ENCODE peak calls at places on chromosomes 12 and 14, in ten cellular contexts. E is left lung; V is activated CD4-positive, alpha-beta T cell treated with anti-CD3 and anti-CD28 coated beads for 36 hours; F is left colon; J is HCT116; P is stimulated activated naive B cell treated with anti-CD40 and anti-IgM and Interleukin-4, amounts not matched to agents 10 μg/mL and 1 μg/mL and 100 μg/mL, for 72 hours; C is activated naive CD8-positive, alpha-beta T cell treated with anti-CD3 and anti-CD28 coated beads, Interleukin-2, amount 10 ng/mL, durations not matched to agents 7 days and 5 days; H is CD4-positive, alpha-beta T cell; Y is aorta; L is upper lobe of left lung. X is an unnamed sample.

GRCh38 chr14:104732355-104732804 is 8.4 kb downstream of the ADSS1 start:
- ATAC-seq in H (no peak), V (no peak), E (peak; percentile 73), L (peak; percentile 60), C (no peak), F (peak; percentile 84), Y (peak; percentile 53), J (peak; percentile 39), P (no peak), X (no peak)

GRCh38 chr12:62959745-62960144 is 24.8 kb upstream of the PPM1H start:
- ATAC-seq in J (no peak), P (no peak), Y (no peak), H (no peak), V (no peak), L (no peak), F (no peak), E (no peak), C (no peak), X (no peak)

GRCh38 chr12:76952995-76953394 is 74.2 kb upstream of the CSRP2 start:
- ATAC-seq in L (no peak), J (peak; percentile 75), E (no peak), C (no peak), P (no peak), Y (no peak), V (no peak), F (no peak), H (no peak), X (no peak)

GRCh38 chr14:64734990-64735389 is 30.8 kb downstream of the PLEKHG3 start:
- ATAC-seq in V (no peak), F (no peak), E (peak; percentile 80), P (no peak), J (no peak), H (no peak), L (no peak), Y (no peak), C (no peak), X (no peak)

GRCh38 chr14:34227834-34228662 is 234.0 kb downstream of the SPTSSA start:
- ATAC-seq in P (peak; percentile 95), H (peak; percentile 49), Y (peak; percentile 91), V (peak; percentile 93), J (peak; percentile 99), L (peak; percentile 84), C (peak; percentile 78), E (peak; percentile 99), F (peak; percentile 80), X (peak; percentile 85)

GRCh38 chr14:60175255-60175902 is 10.2 kb upstream of the DHRS7 start:
- ATAC-seq in P (peak; percentile 57), Y (no peak), E (no peak), V (no peak), F (no peak), J (no peak), C (no peak), H (no peak), L (no peak), X (no peak)

GRCh38 chr14:51400142-51400541 is 160.1 kb downstream of the TMX1 start:
- ATAC-seq in H (no peak), C (no peak), J (no peak), P (no peak), L (no peak), F (no peak), E (no peak), V (no peak), Y (no peak), X (no peak)

GRCh38 chr12:107178776-107179175 is 85.4 kb upstream of the CRY1 start:
- ATAC-seq in Y (no peak), P (no peak), C (peak; percentile 99), J (no peak), L (no peak), E (no peak), H (peak; percentile 71), V (peak; percentile 26), F (no peak), X (no peak)

GRCh38 chr14:67444395-67444794 is 32.4 kb upstream of the PLEK2 start:
- ATAC-seq in E (no peak), J (no peak), V (no peak), F (peak; percentile 8), H (no peak), L (no peak), C (no peak), Y (no peak), P (no peak), X (no peak)

GRCh38 chr12:115511305-115511704 is 766.2 kb downstream of the MED13L start:
- ATAC-seq in F (no peak), H (no peak), E (no peak), L (no peak), V (no peak), C (no peak), J (no peak), P (no peak), Y (no peak), X (no peak)

GRCh38 chr12:10130042-10130441 is at the start of gene CLEC7A:
- ATAC-seq in F (no peak), V (peak; percentile 83), Y (no peak), E (peak; percentile 58), C (peak; percentile 54), L (no peak), P (peak; percentile 96), H (no peak), J (no peak), X (peak; percentile 94)

GRCh38 chr14:101064121-101064661 is 160.7 kb upstream of the RTL1 start:
- ATAC-seq in P (no peak), V (no peak), E (no peak), C (no peak), H (no peak), Y (no peak), F (no peak), L (no peak), J (peak; percentile 47), X (no peak)

GRCh38 chr14:84541008-84541407 is 988.9 kb upstream of the FLRT2 start:
- ATAC-seq in V (no peak), Y (no peak), E (no peak), C (no peak), J (no peak), L (no peak), P (no peak), H (no peak), F (no peak), X (no peak)

GRCh38 chr12:27462851-27463250 is 16.3 kb downstream of the SMCO2 start:
- ATAC-seq in H (no peak), F (no peak), L (no peak), P (no peak), C (no peak), Y (no peak), E (no peak), J (no peak), V (no peak), X (no peak)

GRCh38 chr12:6936642-6937480 is 6.8 kb upstream of the RNU7-1 start:
- ATAC-seq in H (peak; percentile 29), Y (peak; percentile 22), E (peak; percentile 9), C (peak; percentile 32), P (peak; percentile 49), L (no peak), F (peak; percentile 6), J (peak; percentile 10), V (peak; percentile 33), X (peak; percentile 22)

GRCh38 chr14:51168220-51168613 is 71.8 kb upstream of the TMX1 start:
- ATAC-seq in P (peak; percentile 52), E (peak; percentile 36), V (no peak), H (no peak), Y (peak; percentile 37), L (no peak), C (no peak), J (no peak), F (no peak), X (no peak)

GRCh38 chr14:62251237-62251636 is 489.0 kb downstream of the SNAPC1 start:
- ATAC-seq in V (no peak), Y (no peak), C (no peak), L (no peak), H (no peak), F (no peak), P (no peak), E (no peak), J (no peak), X (no peak)

GRCh38 chr12:57101892-57102695 is 9.1 kb downstream of the STAT6 start:
- ATAC-seq in Y (peak; percentile 6), F (peak; percentile 81), E (no peak), L (no peak), J (peak; percentile 34), C (peak; percentile 34), H (no peak), V (no peak), P (peak; percentile 55), X (no peak)

GRCh38 chr14:67815573-67816235 is 686 bp downstream of the ZFYVE26 start:
- ATAC-seq in P (no peak), Y (no peak), H (no peak), L (no peak), V (no peak), C (no peak), E (no peak), F (no peak), J (no peak), X (no peak)

GRCh38 chr14:72554994-72555608 is 338.8 kb downstream of the DPF3 start:
- ATAC-seq in Y (no peak), H (no peak), C (no peak), V (no peak), F (no peak), L (no peak), E (no peak), J (no peak), P (no peak), X (no peak)

GRCh38 chr14:37598085-37598972 is 2.9 kb downstream of the TTC6 start:
- ATAC-seq in V (no peak), F (peak; percentile 49), C (no peak), J (no peak), P (no peak), L (peak; percentile 81), H (no peak), E (peak; percentile 61), Y (no peak), X (no peak)

GRCh38 chr12:121770388-121770787 is 23.1 kb downstream of the RHOF start:
- ATAC-seq in E (no peak), H (no peak), L (no peak), P (no peak), J (no peak), F (no peak), V (no peak), C (no peak), Y (no peak), X (no peak)

GRCh38 chr14:73795974-73796373 is 55.7 kb upstream of the PTGR2 start:
- ATAC-seq in Y (no peak), E (peak; percentile 43), V (no peak), P (no peak), F (peak; percentile 88), C (no peak), L (no peak), H (no peak), J (peak; percentile 92), X (no peak)

GRCh38 chr14:89903340-89903965 is 51.1 kb downstream of the EFCAB11 start:
- ATAC-seq in Y (no peak), F (no peak), J (no peak), H (peak; percentile 32), E (no peak), P (no peak), V (no peak), L (no peak), C (no peak), X (no peak)

GRCh38 chr14:39217214-39217879 is 16.4 kb upstream of the MIA2 start:
- ATAC-seq in E (no peak), L (no peak), J (peak; percentile 73), Y (no peak), F (peak; percentile 44), C (no peak), P (no peak), H (no peak), V (no peak), X (no peak)

GRCh38 chr14:68935761-68936209 is 43.3 kb downstream of the ACTN1 start:
- ATAC-seq in L (peak; percentile 8), C (no peak), F (no peak), E (peak; percentile 30), J (no peak), H (no peak), P (no peak), V (no peak), Y (peak; percentile 47), X (no peak)

GRCh38 chr12:88518863-88519403 is 61.3 kb downstream of the KITLG start:
- ATAC-seq in Y (peak; percentile 75), H (no peak), J (peak; percentile 43), V (no peak), P (no peak), E (peak; percentile 39), F (no peak), C (no peak), L (no peak), X (no peak)

GRCh38 chr14:81326451-81326850 is 73.7 kb downstream of the STON2 start:
- ATAC-seq in C (no peak), L (no peak), P (no peak), J (no peak), V (no peak), F (no peak), H (no peak), E (no peak), Y (no peak), X (no peak)